ENCODE peak calls at places on chromosomes 6 and 20, in five cellular contexts. One of them, this sample, is unnamed.

GRCh38 chr6:27502508-27503435 is 29.9 kb upstream of the ZNF184 start:
- DNase-seq in activated CD8-positive, alpha-beta memory T cell treated with anti-CD3 and anti-CD28 coated beads for 24 hours: peak
- DNase-seq in pancreas: peak
- DNase-seq in amygdala: no peak
- DNase-seq in head of caudate nucleus: peak
- DNase-seq in this sample: no peak

GRCh38 chr6:4794140-4794707 is 18.0 kb downstream of the CDYL start:
- DNase-seq in activated CD8-positive, alpha-beta memory T cell treated with anti-CD3 and anti-CD28 coated beads for 24 hours: no peak
- DNase-seq in pancreas: no peak
- DNase-seq in head of caudate nucleus: peak
- DNase-seq in amygdala: no peak
- DNase-seq in this sample: no peak

GRCh38 chr6:137277971-137278602 is 58.9 kb upstream of the IFNGR1 start:
- DNase-seq in amygdala: no peak
- DNase-seq in head of caudate nucleus: no peak
- DNase-seq in activated CD8-positive, alpha-beta memory T cell treated with anti-CD3 and anti-CD28 coated beads for 24 hours: no peak
- DNase-seq in pancreas: no peak
- DNase-seq in this sample: no peak

GRCh38 chr6:163318071-163318786 is 96.3 kb upstream of the QKI start:
- DNase-seq in amygdala: no peak
- DNase-seq in head of caudate nucleus: no peak
- DNase-seq in pancreas: no peak
- DNase-seq in activated CD8-positive, alpha-beta memory T cell treated with anti-CD3 and anti-CD28 coated beads for 24 hours: no peak
- DNase-seq in this sample: no peak

GRCh38 chr6:46054531-46054930 is 38.9 kb upstream of the CLIC5 start:
- DNase-seq in pancreas: no peak
- DNase-seq in amygdala: no peak
- DNase-seq in activated CD8-positive, alpha-beta memory T cell treated with anti-CD3 and anti-CD28 coated beads for 24 hours: no peak
- DNase-seq in head of caudate nucleus: no peak
- DNase-seq in this sample: no peak

GRCh38 chr6:135667694-135668455 is 170.3 kb upstream of the AHI1 start:
- DNase-seq in pancreas: no peak
- DNase-seq in head of caudate nucleus: no peak
- DNase-seq in activated CD8-positive, alpha-beta memory T cell treated with anti-CD3 and anti-CD28 coated beads for 24 hours: no peak
- DNase-seq in amygdala: no peak
- DNase-seq in this sample: no peak

GRCh38 chr20:43911066-43911465 is 3.6 kb upstream of the TOX2 start:
- DNase-seq in amygdala: no peak
- DNase-seq in head of caudate nucleus: no peak
- DNase-seq in pancreas: no peak
- DNase-seq in activated CD8-positive, alpha-beta memory T cell treated with anti-CD3 and anti-CD28 coated beads for 24 hours: peak
- DNase-seq in this sample: no peak

GRCh38 chr6:3259491-3259958 is 778 bp downstream of the PSMG4 start:
- DNase-seq in activated CD8-positive, alpha-beta memory T cell treated with anti-CD3 and anti-CD28 coated beads for 24 hours: no peak
- DNase-seq in head of caudate nucleus: peak
- DNase-seq in amygdala: no peak
- DNase-seq in pancreas: peak
- DNase-seq in this sample: peak

GRCh38 chr20:62405108-62405980 is 1.7 kb downstream of the CABLES2 start:
- DNase-seq in amygdala: no peak
- DNase-seq in pancreas: no peak
- DNase-seq in head of caudate nucleus: peak
- DNase-seq in activated CD8-positive, alpha-beta memory T cell treated with anti-CD3 and anti-CD28 coated beads for 24 hours: no peak
- DNase-seq in this sample: peak

GRCh38 chr20:20786428-20786827 is 74.0 kb upstream of the RALGAPA2 start:
- DNase-seq in activated CD8-positive, alpha-beta memory T cell treated with anti-CD3 and anti-CD28 coated beads for 24 hours: no peak
- DNase-seq in pancreas: no peak
- DNase-seq in amygdala: no peak
- DNase-seq in head of caudate nucleus: no peak
- DNase-seq in this sample: no peak

GRCh38 chr20:44181611-44182010 is 5.4 kb downstream of the JPH2 start:
- DNase-seq in activated CD8-positive, alpha-beta memory T cell treated with anti-CD3 and anti-CD28 coated beads for 24 hours: no peak
- DNase-seq in pancreas: no peak
- DNase-seq in head of caudate nucleus: no peak
- DNase-seq in amygdala: no peak
- DNase-seq in this sample: no peak

GRCh38 chr6:166546653-166547052 is 39.8 kb downstream of the RAMACL start:
- DNase-seq in head of caudate nucleus: no peak
- DNase-seq in pancreas: no peak
- DNase-seq in activated CD8-positive, alpha-beta memory T cell treated with anti-CD3 and anti-CD28 coated beads for 24 hours: no peak
- DNase-seq in amygdala: no peak
- DNase-seq in this sample: no peak

GRCh38 chr6:105993341-105993740 is 92.8 kb upstream of the PRDM1 start:
- DNase-seq in activated CD8-positive, alpha-beta memory T cell treated with anti-CD3 and anti-CD28 coated beads for 24 hours: no peak
- DNase-seq in amygdala: no peak
- DNase-seq in pancreas: no peak
- DNase-seq in head of caudate nucleus: no peak
- DNase-seq in this sample: no peak

GRCh38 chr6:85460951-85461805 is 11.3 kb downstream of the NT5E start:
- DNase-seq in activated CD8-positive, alpha-beta memory T cell treated with anti-CD3 and anti-CD28 coated beads for 24 hours: no peak
- DNase-seq in pancreas: no peak
- DNase-seq in head of caudate nucleus: no peak
- DNase-seq in amygdala: no peak
- DNase-seq in this sample: no peak

GRCh38 chr6:164283574-164283973 is 869.1 kb downstream of the QKI start:
- DNase-seq in pancreas: no peak
- DNase-seq in amygdala: no peak
- DNase-seq in activated CD8-positive, alpha-beta memory T cell treated with anti-CD3 and anti-CD28 coated beads for 24 hours: no peak
- DNase-seq in head of caudate nucleus: no peak
- DNase-seq in this sample: no peak

GRCh38 chr6:143755301-143755744 is 77.6 kb downstream of the PHACTR2 start:
- DNase-seq in head of caudate nucleus: no peak
- DNase-seq in activated CD8-positive, alpha-beta memory T cell treated with anti-CD3 and anti-CD28 coated beads for 24 hours: no peak
- DNase-seq in pancreas: no peak
- DNase-seq in amygdala: no peak
- DNase-seq in this sample: no peak

GRCh38 chr20:4835244-4836177 is 113.8 kb downstream of the PRND start:
- DNase-seq in pancreas: no peak
- DNase-seq in amygdala: no peak
- DNase-seq in head of caudate nucleus: no peak
- DNase-seq in activated CD8-positive, alpha-beta memory T cell treated with anti-CD3 and anti-CD28 coated beads for 24 hours: peak
- DNase-seq in this sample: no peak

GRCh38 chr20:719068-719467 is 43.5 kb upstream of the SCRT2 start:
- DNase-seq in head of caudate nucleus: no peak
- DNase-seq in pancreas: no peak
- DNase-seq in amygdala: no peak
- DNase-seq in activated CD8-positive, alpha-beta memory T cell treated with anti-CD3 and anti-CD28 coated beads for 24 hours: no peak
- DNase-seq in this sample: no peak

GRCh38 chr20:33531047-33531877 is 41.4 kb downstream of the CBFA2T2 start:
- DNase-seq in pancreas: no peak
- DNase-seq in activated CD8-positive, alpha-beta memory T cell treated with anti-CD3 and anti-CD28 coated beads for 24 hours: no peak
- DNase-seq in amygdala: no peak
- DNase-seq in head of caudate nucleus: no peak
- DNase-seq in this sample: no peak

GRCh38 chr6:98834060-98835031 is at the start of gene POU3F2:
- DNase-seq in head of caudate nucleus: peak
- DNase-seq in activated CD8-positive, alpha-beta memory T cell treated with anti-CD3 and anti-CD28 coated beads for 24 hours: peak
- DNase-seq in pancreas: peak
- DNase-seq in amygdala: peak
- DNase-seq in this sample: peak

GRCh38 chr6:111985202-111985731 is 68.6 kb upstream of the CCN6 start:
- DNase-seq in pancreas: peak
- DNase-seq in amygdala: no peak
- DNase-seq in activated CD8-positive, alpha-beta memory T cell treated with anti-CD3 and anti-CD28 coated beads for 24 hours: peak
- DNase-seq in head of caudate nucleus: no peak
- DNase-seq in this sample: no peak

GRCh38 chr20:38685853-38686473 is 38.3 kb upstream of the SLC32A1 start:
- DNase-seq in head of caudate nucleus: no peak
- DNase-seq in pancreas: peak
- DNase-seq in amygdala: no peak
- DNase-seq in activated CD8-positive, alpha-beta memory T cell treated with anti-CD3 and anti-CD28 coated beads for 24 hours: no peak
- DNase-seq in this sample: peak

GRCh38 chr6:52647199-52647598 is 23.7 kb upstream of the TMEM14A start:
- DNase-seq in head of caudate nucleus: no peak
- DNase-seq in amygdala: no peak
- DNase-seq in pancreas: no peak
- DNase-seq in activated CD8-positive, alpha-beta memory T cell treated with anti-CD3 and anti-CD28 coated beads for 24 hours: no peak
- DNase-seq in this sample: no peak

GRCh38 chr6:157099912-157100593 is 223.3 kb downstream of the TMEM242 start:
- DNase-seq in head of caudate nucleus: no peak
- DNase-seq in pancreas: no peak
- DNase-seq in activated CD8-positive, alpha-beta memory T cell treated with anti-CD3 and anti-CD28 coated beads for 24 hours: peak
- DNase-seq in amygdala: no peak
- DNase-seq in this sample: no peak

GRCh38 chr6:15505463-15505918 is 157.3 kb downstream of the DTNBP1 start:
- DNase-seq in pancreas: no peak
- DNase-seq in activated CD8-positive, alpha-beta memory T cell treated with anti-CD3 and anti-CD28 coated beads for 24 hours: no peak
- DNase-seq in amygdala: no peak
- DNase-seq in head of caudate nucleus: no peak
- DNase-seq in this sample: no peak

GRCh38 chr20:57027752-57028151 is 238.7 kb downstream of the BMP7 start:
- DNase-seq in activated CD8-positive, alpha-beta memory T cell treated with anti-CD3 and anti-CD28 coated beads for 24 hours: no peak
- DNase-seq in pancreas: no peak
- DNase-seq in amygdala: no peak
- DNase-seq in head of caudate nucleus: no peak
- DNase-seq in this sample: no peak

GRCh38 chr6:85641916-85642773 is 541 bp downstream of the SYNCRIP start:
- DNase-seq in pancreas: peak
- DNase-seq in amygdala: peak
- DNase-seq in head of caudate nucleus: peak
- DNase-seq in activated CD8-positive, alpha-beta memory T cell treated with anti-CD3 and anti-CD28 coated beads for 24 hours: peak
- DNase-seq in this sample: peak

GRCh38 chr6:138986578-138986977 is 1.5 kb downstream of the REPS1 start:
- DNase-seq in activated CD8-positive, alpha-beta memory T cell treated with anti-CD3 and anti-CD28 coated beads for 24 hours: no peak
- DNase-seq in pancreas: no peak
- DNase-seq in head of caudate nucleus: no peak
- DNase-seq in amygdala: no peak
- DNase-seq in this sample: no peak

GRCh38 chr6:161533266-161533665 is 259.4 kb upstream of the AGPAT4 start:
- DNase-seq in activated CD8-positive, alpha-beta memory T cell treated with anti-CD3 and anti-CD28 coated beads for 24 hours: no peak
- DNase-seq in amygdala: no peak
- DNase-seq in head of caudate nucleus: no peak
- DNase-seq in pancreas: no peak
- DNase-seq in this sample: no peak

GRCh38 chr20:20073851-20074252 is 21.5 kb downstream of the CFAP61 start:
- DNase-seq in amygdala: no peak
- DNase-seq in activated CD8-positive, alpha-beta memory T cell treated with anti-CD3 and anti-CD28 coated beads for 24 hours: no peak
- DNase-seq in pancreas: no peak
- DNase-seq in head of caudate nucleus: no peak
- DNase-seq in this sample: no peak

GRCh38 chr6:917296-917695 is 224.4 kb upstream of the EXOC2 start:
- DNase-seq in head of caudate nucleus: no peak
- DNase-seq in pancreas: no peak
- DNase-seq in activated CD8-positive, alpha-beta memory T cell treated with anti-CD3 and anti-CD28 coated beads for 24 hours: no peak
- DNase-seq in amygdala: no peak
- DNase-seq in this sample: no peak

GRCh38 chr6:168381726-168382458 is 59.1 kb upstream of the SMOC2 start:
- DNase-seq in activated CD8-positive, alpha-beta memory T cell treated with anti-CD3 and anti-CD28 coated beads for 24 hours: no peak
- DNase-seq in amygdala: no peak
- DNase-seq in head of caudate nucleus: no peak
- DNase-seq in pancreas: no peak
- DNase-seq in this sample: no peak

GRCh38 chr6:75775219-75775618 is 26.2 kb downstream of the MYO6 start:
- DNase-seq in pancreas: no peak
- DNase-seq in activated CD8-positive, alpha-beta memory T cell treated with anti-CD3 and anti-CD28 coated beads for 24 hours: no peak
- DNase-seq in amygdala: no peak
- DNase-seq in head of caudate nucleus: no peak
- DNase-seq in this sample: no peak

GRCh38 chr6:31815025-31815838 is at the start of the genes HSPA1A and HSPA1L:
- DNase-seq in head of caudate nucleus: peak
- DNase-seq in activated CD8-positive, alpha-beta memory T cell treated with anti-CD3 and anti-CD28 coated beads for 24 hours: peak
- DNase-seq in pancreas: peak
- DNase-seq in amygdala: peak
- DNase-seq in this sample: peak

GRCh38 chr6:82259389-82259788 is 11.8 kb upstream of the IBTK start:
- DNase-seq in amygdala: no peak
- DNase-seq in pancreas: no peak
- DNase-seq in head of caudate nucleus: no peak
- DNase-seq in activated CD8-positive, alpha-beta memory T cell treated with anti-CD3 and anti-CD28 coated beads for 24 hours: no peak
- DNase-seq in this sample: no peak

GRCh38 chr6:55175778-55176084 is 1.4 kb downstream of the HCRTR2 start:
- DNase-seq in pancreas: no peak
- DNase-seq in activated CD8-positive, alpha-beta memory T cell treated with anti-CD3 and anti-CD28 coated beads for 24 hours: no peak
- DNase-seq in amygdala: no peak
- DNase-seq in head of caudate nucleus: no peak
- DNase-seq in this sample: no peak

GRCh38 chr6:160461641-160462040 is 113.5 kb downstream of the SLC22A3 start:
- DNase-seq in activated CD8-positive, alpha-beta memory T cell treated with anti-CD3 and anti-CD28 coated beads for 24 hours: no peak
- DNase-seq in head of caudate nucleus: no peak
- DNase-seq in pancreas: no peak
- DNase-seq in amygdala: no peak
- DNase-seq in this sample: no peak

GRCh38 chr6:107271208-107271790 is 156.0 kb upstream of the BEND3 start:
- DNase-seq in pancreas: no peak
- DNase-seq in activated CD8-positive, alpha-beta memory T cell treated with anti-CD3 and anti-CD28 coated beads for 24 hours: no peak
- DNase-seq in head of caudate nucleus: no peak
- DNase-seq in amygdala: no peak
- DNase-seq in this sample: no peak

This sample was measured in right lobe of liver.